ENCODE peak calls at places on chromosomes 6 and 20, in four cellular contexts. One of them, this sample, is unnamed.

GRCh38 chr6:54910326-54910952 is 63.9 kb downstream of the FAM83B start:
- DNase-seq in upper lobe of right lung: no peak
- DNase-seq in adrenal gland: no peak
- DNase-seq in lung: no peak
- DNase-seq in this sample: no peak

GRCh38 chr20:4088766-4089165 is 73.4 kb upstream of the RNF24 start:
- DNase-seq in lung: no peak
- DNase-seq in adrenal gland: peak
- DNase-seq in upper lobe of right lung: no peak
- DNase-seq in this sample: no peak

GRCh38 chr6:99241905-99242534 is 107.5 kb downstream of the FAXC start:
- DNase-seq in lung: no peak
- DNase-seq in upper lobe of right lung: no peak
- DNase-seq in adrenal gland: no peak
- DNase-seq in this sample: no peak

GRCh38 chr20:35329435-35330139 is 37.4 kb upstream of the FAM83C start:
- DNase-seq in adrenal gland: no peak
- DNase-seq in upper lobe of right lung: no peak
- DNase-seq in lung: no peak
- DNase-seq in this sample: no peak

GRCh38 chr6:36033935-36034334 is 6.3 kb downstream of the MAPK14 start:
- DNase-seq in upper lobe of right lung: no peak
- DNase-seq in lung: peak
- DNase-seq in adrenal gland: no peak
- DNase-seq in this sample: no peak

GRCh38 chr20:50221501-50222323 is 31.1 kb downstream of the CEBPB start:
- DNase-seq in adrenal gland: no peak
- DNase-seq in lung: peak
- DNase-seq in upper lobe of right lung: no peak
- DNase-seq in this sample: no peak

GRCh38 chr6:156776470-156776840 is 723 bp upstream of the ARID1B start:
- DNase-seq in adrenal gland: no peak
- DNase-seq in upper lobe of right lung: no peak
- DNase-seq in lung: no peak
- DNase-seq in this sample: no peak

GRCh38 chr6:148193063-148193680 is 149.5 kb upstream of the SASH1 start:
- DNase-seq in upper lobe of right lung: no peak
- DNase-seq in adrenal gland: no peak
- DNase-seq in lung: peak
- DNase-seq in this sample: no peak

GRCh38 chr6:101462576-101462975 is 69.1 kb downstream of the GRIK2 start:
- DNase-seq in adrenal gland: no peak
- DNase-seq in upper lobe of right lung: no peak
- DNase-seq in lung: no peak
- DNase-seq in this sample: no peak

GRCh38 chr20:59514554-59514953 is 89.8 kb upstream of the PHACTR3 start:
- DNase-seq in lung: no peak
- DNase-seq in adrenal gland: no peak
- DNase-seq in upper lobe of right lung: no peak
- DNase-seq in this sample: no peak

GRCh38 chr6:19669206-19669605 is 168.0 kb upstream of the ID4 start:
- DNase-seq in upper lobe of right lung: no peak
- DNase-seq in adrenal gland: no peak
- DNase-seq in lung: no peak
- DNase-seq in this sample: no peak

GRCh38 chr6:76644231-76644630 is 571.8 kb upstream of the IMPG1 start:
- DNase-seq in upper lobe of right lung: no peak
- DNase-seq in lung: no peak
- DNase-seq in adrenal gland: no peak
- DNase-seq in this sample: no peak

GRCh38 chr20:45629496-45630100 is at the start of gene WFDC10A:
- DNase-seq in adrenal gland: peak
- DNase-seq in lung: peak
- DNase-seq in upper lobe of right lung: no peak
- DNase-seq in this sample: no peak

GRCh38 chr6:157838718-157839430 is 15.8 kb downstream of the SNX9 start:
- DNase-seq in adrenal gland: no peak
- DNase-seq in upper lobe of right lung: no peak
- DNase-seq in lung: no peak
- DNase-seq in this sample: no peak

GRCh38 chr20:62437430-62437829 is 10.1 kb upstream of the RBBP8NL start:
- DNase-seq in adrenal gland: no peak
- DNase-seq in upper lobe of right lung: no peak
- DNase-seq in lung: no peak
- DNase-seq in this sample: no peak

GRCh38 chr20:43318749-43319148 is 129.0 kb upstream of the PTPRT start:
- DNase-seq in adrenal gland: no peak
- DNase-seq in upper lobe of right lung: no peak
- DNase-seq in lung: no peak
- DNase-seq in this sample: no peak

GRCh38 chr6:149080511-149080910 is 237.0 kb upstream of the TAB2 start:
- DNase-seq in upper lobe of right lung: no peak
- DNase-seq in lung: no peak
- DNase-seq in adrenal gland: no peak
- DNase-seq in this sample: no peak

GRCh38 chr20:3405696-3406358 is 1.6 kb downstream of the DNAAF9 start:
- DNase-seq in upper lobe of right lung: no peak
- DNase-seq in adrenal gland: no peak
- DNase-seq in lung: no peak
- DNase-seq in this sample: no peak

GRCh38 chr6:131976545-131977061 is 25.4 kb upstream of the CCN2 start:
- DNase-seq in adrenal gland: no peak
- DNase-seq in upper lobe of right lung: no peak
- DNase-seq in lung: no peak
- DNase-seq in this sample: no peak

GRCh38 chr6:116144590-116144989 is 18.7 kb upstream of the COL10A1 start:
- DNase-seq in adrenal gland: no peak
- DNase-seq in lung: no peak
- DNase-seq in upper lobe of right lung: no peak
- DNase-seq in this sample: no peak

GRCh38 chr6:152673233-152673632 is 24.5 kb upstream of the MYCT1 start:
- DNase-seq in adrenal gland: no peak
- DNase-seq in upper lobe of right lung: no peak
- DNase-seq in lung: no peak
- DNase-seq in this sample: no peak

GRCh38 chr6:44561832-44562496 is 174.5 kb downstream of the CDC5L start:
- DNase-seq in upper lobe of right lung: no peak
- DNase-seq in adrenal gland: no peak
- DNase-seq in lung: no peak
- DNase-seq in this sample: no peak

GRCh38 chr6:97963148-97963680 is 680.2 kb upstream of the MMS22L start:
- DNase-seq in lung: no peak
- DNase-seq in adrenal gland: no peak
- DNase-seq in upper lobe of right lung: no peak
- DNase-seq in this sample: no peak

GRCh38 chr6:97958143-97958542 is 675.1 kb upstream of the MMS22L start:
- DNase-seq in lung: no peak
- DNase-seq in adrenal gland: no peak
- DNase-seq in upper lobe of right lung: peak
- DNase-seq in this sample: no peak
- TF ChIP-seq CTCF in lung: no peak
- TF ChIP-seq CTCF in adrenal gland: no peak
- TF ChIP-seq CTCF in upper lobe of right lung: no peak
- TF ChIP-seq CTCF in this sample: no peak

GRCh38 chr6:112827793-112828192 is 480.7 kb downstream of the RFPL4B start:
- DNase-seq in adrenal gland: peak
- DNase-seq in upper lobe of right lung: no peak
- DNase-seq in lung: no peak
- DNase-seq in this sample: no peak
- H3K27ac ChIP-seq in adrenal gland: no peak
- H3K27ac ChIP-seq in upper lobe of right lung: no peak
- H3K27ac ChIP-seq in lung: no peak
- H3K27ac ChIP-seq in this sample: no peak

DNA sequence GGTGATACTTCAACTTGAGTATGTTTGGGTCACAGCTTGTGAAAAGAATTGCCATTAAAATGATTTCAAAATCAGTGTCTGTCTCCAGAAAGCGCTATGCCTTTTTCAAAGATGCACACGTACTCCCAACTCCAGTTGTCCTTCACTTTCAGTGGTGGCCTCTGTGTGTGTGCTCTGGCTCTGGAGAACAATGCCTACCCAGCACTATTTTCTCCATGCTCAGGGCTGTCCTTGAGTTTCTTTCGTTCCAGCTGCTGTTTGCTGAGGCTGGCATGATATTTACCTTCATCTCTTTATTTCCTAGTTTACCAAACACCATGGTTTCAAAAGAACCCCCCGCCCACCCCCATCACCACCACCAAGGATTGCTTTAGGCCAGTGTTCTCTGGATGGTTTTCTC is 136.8 kb downstream of the QRSL1 start:
- DNase-seq in upper lobe of right lung: no peak
- DNase-seq in adrenal gland: no peak
- DNase-seq in lung: no peak
- DNase-seq in this sample: no peak
- TF ChIP-seq CTCF in upper lobe of right lung: no peak
- TF ChIP-seq CTCF in adrenal gland: no peak
- TF ChIP-seq CTCF in lung: no peak
- TF ChIP-seq CTCF in this sample: no peak

GRCh38 chr6:134347916-134348805 is 30.2 kb upstream of the SGK1 start:
- DNase-seq in lung: no peak
- DNase-seq in adrenal gland: peak
- DNase-seq in upper lobe of right lung: no peak
- DNase-seq in this sample: no peak
- H3K27ac ChIP-seq in lung: no peak
- H3K27ac ChIP-seq in adrenal gland: peak
- H3K27ac ChIP-seq in upper lobe of right lung: no peak
- H3K27ac ChIP-seq in this sample: no peak

DNA sequence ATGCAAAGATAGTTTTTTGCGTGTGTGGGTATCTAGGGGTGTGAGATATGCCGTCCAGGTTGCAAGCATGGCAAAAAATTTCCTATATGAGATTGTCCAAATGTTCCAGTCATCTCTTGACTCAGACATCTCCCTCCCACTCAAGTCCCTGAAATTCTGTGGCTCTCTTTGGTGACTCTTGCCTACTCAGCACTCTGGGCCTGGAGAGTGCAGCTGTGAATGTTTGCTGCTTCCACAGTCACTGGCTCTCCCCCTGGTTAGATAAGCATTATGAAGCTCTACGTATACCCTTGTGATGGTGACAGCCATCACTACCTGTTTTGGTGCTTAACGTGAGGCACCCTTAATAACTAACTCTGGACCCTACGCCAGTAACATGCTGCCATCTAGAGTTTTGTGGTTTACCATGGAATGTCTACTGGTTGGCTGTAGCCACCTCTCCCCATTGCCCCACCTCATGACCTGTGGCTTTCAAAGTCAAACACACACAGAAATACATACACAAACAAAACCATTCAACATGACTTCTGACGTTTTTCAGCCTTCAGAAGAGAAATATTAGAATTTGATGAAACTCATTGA is 621.9 kb upstream of the CITED2 start:
- DNase-seq in adrenal gland: no peak
- DNase-seq in lung: no peak
- DNase-seq in upper lobe of right lung: no peak
- DNase-seq in this sample: no peak
- TF ChIP-seq CTCF in adrenal gland: no peak
- TF ChIP-seq CTCF in lung: no peak
- TF ChIP-seq CTCF in upper lobe of right lung: peak
- TF ChIP-seq CTCF in this sample: no peak

This sample was measured in thoracic aorta.